ENCODE peak calls at places on chromosomes 2 and 18, in four cellular contexts. B is mesenchymal stem cell, T is H9, Q is IMR-90. U is an unnamed sample.

GRCh38 chr18:33517950-33518349 is 60.1 kb upstream of the ASXL3 start:
- DNase-seq in B (no peak), T (no peak), Q (no peak), U (no peak)

GRCh38 chr2:124027182-124027581 is 2.1 kb downstream of the CNTNAP5 start:
- DNase-seq in B (peak; percentile 53), T (peak; percentile 47), Q (peak; percentile 30), U (peak; percentile 62)

GRCh38 chr18:13710460-13710859 is 15.9 kb downstream of the FAM210A start:
- DNase-seq in B (peak; percentile 7), T (no peak), Q (peak; percentile 22), U (no peak)

GRCh38 chr2:222450021-222450420 is 25.7 kb downstream of the SGPP2 start:
- DNase-seq in B (no peak), T (no peak), Q (no peak), U (no peak)

GRCh38 chr18:36501100-36501499 is 203.6 kb downstream of the FHOD3 start:
- DNase-seq in B (no peak), T (no peak), Q (no peak), U (no peak)

GRCh38 chr2:65466551-65466950 is 34.2 kb upstream of the SPRED2 start:
- DNase-seq in B (no peak), T (no peak), Q (no peak), U (no peak)

GRCh38 chr2:205731521-205731965 is 49.2 kb downstream of the NRP2 start:
- DNase-seq in B (peak; percentile 96), T (no peak), Q (peak; percentile 98), U (no peak)

GRCh38 chr18:57910817-57911216 is 107.7 kb upstream of the ATP8B1 start:
- DNase-seq in B (no peak), T (peak; percentile 73), Q (no peak), U (no peak)

GRCh38 chr18:48640566-48641270 is 101.9 kb downstream of the CTIF start:
- DNase-seq in B (no peak), T (no peak), Q (peak; percentile 72), U (no peak)

GRCh38 chr2:78408795-78409118 is 616.7 kb upstream of the REG3G start:
- DNase-seq in B (no peak), T (no peak), Q (no peak), U (no peak)

GRCh38 chr2:146540271-146540932 is 1304.4 kb upstream of the ACVR2A start:
- DNase-seq in B (peak; percentile 9), T (peak; percentile 82), Q (no peak), U (peak; percentile 29)

GRCh38 chr2:191204443-191204842 is 40.8 kb upstream of the MYO1B start:
- DNase-seq in B (peak; percentile 33), T (no peak), Q (no peak), U (no peak)

GRCh38 chr18:5966514-5966913 is 71.2 kb upstream of the TMEM200C start:
- DNase-seq in B (no peak), T (no peak), Q (peak; percentile 27), U (no peak)

GRCh38 chr2:182715121-182715895 is 749 bp upstream of the DNAJC10 start:
- DNase-seq in B (peak; percentile 46), T (no peak), Q (peak; percentile 42), U (no peak)

GRCh38 chr18:8359076-8359475 is 250.2 kb upstream of the RAB12 start:
- DNase-seq in B (no peak), T (peak; percentile 47), Q (no peak), U (no peak)

GRCh38 chr2:5975406-5975805 is 283.2 kb downstream of the SOX11 start:
- DNase-seq in B (no peak), T (no peak), Q (no peak), U (no peak)

GRCh38 chr18:8705280-8705940 is at the start of gene MTCL1:
- DNase-seq in B (peak; percentile 64), T (peak; percentile 49), Q (no peak), U (no peak)

GRCh38 chr18:75110846-75111415 is 98.0 kb downstream of the PTGR3 start:
- DNase-seq in B (no peak), T (no peak), Q (no peak), U (no peak)

GRCh38 chr2:205858781-205859478 is 176.6 kb downstream of the NRP2 start:
- DNase-seq in B (no peak), T (no peak), Q (peak; percentile 11), U (no peak)

GRCh38 chr2:45343618-45344017 is 267.4 kb downstream of the SRBD1 start:
- DNase-seq in B (no peak), T (no peak), Q (peak; percentile 44), U (no peak)

GRCh38 chr2:128774320-128775063 is 455.8 kb upstream of the HS6ST1 start:
- DNase-seq in B (no peak), T (no peak), Q (no peak), U (no peak)

GRCh38 chr2:98027955-98028593 is 32.3 kb upstream of the TMEM131 start:
- DNase-seq in B (peak; percentile 9), T (no peak), Q (peak; percentile 68), U (peak; percentile 46)

GRCh38 chr2:33552758-33553461 is 46.2 kb downstream of the FAM98A start:
- DNase-seq in B (peak; percentile 88), T (no peak), Q (peak; percentile 52), U (no peak)

GRCh38 chr18:28584726-28585125 is 407.8 kb upstream of the CDH2 start:
- DNase-seq in B (peak; percentile 75), T (peak; percentile 51), Q (peak; percentile 65), U (peak; percentile 1)

GRCh38 chr2:174001107-174001506 is 35.9 kb upstream of the SP3 start:
- DNase-seq in B (no peak), T (no peak), Q (no peak), U (no peak)

GRCh38 chr2:60316381-60317028 is 236.9 kb downstream of the BCL11A start:
- DNase-seq in B (no peak), T (peak; percentile 22), Q (no peak), U (peak; percentile 38)

GRCh38 chr2:236496311-236496710 is 73.3 kb upstream of the ACKR3 start:
- DNase-seq in B (no peak), T (no peak), Q (no peak), U (no peak)

GRCh38 chr2:36408198-36408703 is 52.7 kb downstream of the CRIM1 start:
- DNase-seq in B (peak; percentile 87), T (peak; percentile 61), Q (peak; percentile 85), U (peak; percentile 39)

GRCh38 chr2:219570924-219571310 is 422 bp downstream of the OBSL1 start:
- DNase-seq in B (no peak), T (no peak), Q (peak; percentile 12), U (no peak)

GRCh38 chr2:219155054-219155644 is 5.5 kb downstream of the NHEJ1 start:
- DNase-seq in B (peak; percentile 74), T (no peak), Q (peak; percentile 73), U (peak; percentile 76)

GRCh38 chr2:57313678-57314077 is 732.9 kb upstream of the VRK2 start:
- DNase-seq in B (no peak), T (no peak), Q (no peak), U (no peak)

GRCh38 chr2:96241901-96242611 is 23.7 kb downstream of the TMEM127 start:
- DNase-seq in B (peak; percentile 74), T (no peak), Q (peak; percentile 86), U (no peak)

GRCh38 chr2:101036562-101036961 is 34.5 kb downstream of the RPL31 start:
- DNase-seq in B (peak; percentile 49), T (no peak), Q (peak; percentile 33), U (no peak)

GRCh38 chr2:12155308-12156061 is 409.1 kb downstream of the LPIN1 start:
- DNase-seq in B (peak; percentile 86), T (no peak), Q (peak; percentile 93), U (no peak)

GRCh38 chr2:196466581-196466980 is 172.9 kb upstream of the CCDC150 start:
- DNase-seq in B (no peak), T (no peak), Q (no peak), U (no peak)

GRCh38 chr2:41141146-41141791 is 689.4 kb upstream of the SLC8A1 start:
- DNase-seq in B (no peak), T (no peak), Q (no peak), U (no peak)

GRCh38 chr2:41145066-41145465 is 693.2 kb upstream of the SLC8A1 start:
- DNase-seq in B (no peak), T (no peak), Q (no peak), U (no peak)

GRCh38 chr2:41136966-41137494 is 685.1 kb upstream of the SLC8A1 start:
- DNase-seq in B (peak; percentile 16), T (no peak), Q (no peak), U (no peak)

GRCh38 chr2:41142463-41142862 is 690.6 kb upstream of the SLC8A1 start:
- DNase-seq in B (no peak), T (no peak), Q (no peak), U (no peak)
- H3K14ac ChIP-seq in B (no peak overlapping the region), T (no peak overlapping the region), Q (no peak overlapping the region), U (no peak overlapping the region)

GRCh38 chr2:178550352-178550751 is 70.1 kb downstream of the PLEKHA3 start:
- DNase-seq in B (no peak), T (no peak), Q (no peak), U (no peak)
- H3K23ac ChIP-seq in B (no peak overlapping the region), T (no peak overlapping the region), Q (no peak overlapping the region), U (no peak overlapping the region)

GRCh38 chr2:134119672-134120159 is 134.2 kb upstream of the MGAT5 start:
- DNase-seq in B (peak; percentile 94), T (peak; percentile 91), Q (peak; percentile 92), U (peak; percentile 85)

GRCh38 chr2:134117651-134118050 is 136.2 kb upstream of the MGAT5 start:
- DNase-seq in B (no peak), T (no peak), Q (no peak), U (no peak)

GRCh38 chr2:134120160-134120717 is 133.6 kb upstream of the MGAT5 start:
- DNase-seq in B (no peak), T (no peak), Q (no peak), U (peak; percentile 51)

GRCh38 chr2:134118279-134119116 is 135.4 kb upstream of the MGAT5 start:
- DNase-seq in B (peak; percentile 99), T (peak; percentile 76), Q (peak; percentile 98), U (peak; percentile 72)

DNA sequence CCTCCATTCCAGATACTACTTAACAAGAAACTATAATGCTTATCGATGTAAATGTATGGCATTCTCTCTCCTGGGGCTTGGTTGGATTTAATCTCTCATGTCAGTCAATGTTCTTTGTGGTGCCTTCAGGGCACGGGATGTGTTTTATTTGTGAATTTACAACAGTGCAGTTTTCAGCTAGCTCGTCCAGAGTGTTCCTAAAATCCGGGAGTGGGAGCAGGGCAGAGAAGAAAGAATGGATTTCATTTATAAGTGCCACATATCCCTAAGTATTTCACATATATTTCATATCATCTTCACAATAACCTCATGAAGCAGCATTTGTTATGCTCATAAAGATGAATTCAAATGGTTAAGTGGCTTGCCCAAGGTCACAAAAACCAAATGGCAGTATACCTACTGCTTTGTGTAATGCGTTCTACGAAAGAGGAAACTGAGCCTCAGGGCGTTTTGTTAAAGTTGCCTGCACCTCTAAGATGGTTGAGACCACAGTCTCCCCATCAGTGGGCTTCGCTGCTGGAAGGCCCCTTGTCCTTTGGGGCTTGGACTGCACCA is 134.7 kb upstream of the MGAT5 start:
- DNase-seq in B (no peak), T (no peak), Q (no peak), U (no peak)
- H3K27ac ChIP-seq in B (no peak overlapping the region), T (no peak overlapping the region), Q (peak overlapping the region; percentile 77), U (no peak overlapping the region)

DNA sequence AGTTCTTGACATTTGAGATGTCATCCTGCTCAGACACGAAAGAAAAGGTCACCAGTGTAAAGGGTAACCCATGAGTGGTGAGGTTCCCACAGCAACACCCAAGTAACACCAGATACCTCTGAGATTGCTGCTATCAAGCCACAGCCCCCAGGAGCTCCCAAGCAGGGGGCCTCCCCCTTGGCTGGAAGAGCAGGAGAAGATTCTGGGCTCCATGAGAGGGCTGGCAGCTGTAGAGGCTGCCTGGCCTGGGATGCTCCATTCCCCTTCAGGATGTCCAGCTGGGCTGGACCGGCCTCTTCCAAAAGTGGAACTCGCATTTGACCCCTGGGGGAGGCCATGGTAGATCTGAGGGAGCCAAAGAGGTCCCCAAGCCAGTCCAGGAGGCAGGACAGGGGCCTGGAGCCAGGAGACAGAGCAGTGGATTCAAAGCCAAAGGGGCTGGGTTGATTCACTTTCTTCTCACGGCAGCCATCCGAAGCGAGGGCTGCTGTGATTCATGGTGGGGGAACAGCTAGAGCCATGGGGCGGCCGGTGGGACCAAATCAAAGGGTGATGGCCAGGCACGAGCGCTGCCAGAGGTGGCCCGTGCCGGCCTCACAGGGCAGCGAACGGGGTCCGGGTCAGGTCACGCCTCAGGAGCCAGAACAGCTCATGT is 95.3 kb upstream of the ID2 start:
- DNase-seq in B (no peak), T (no peak), Q (no peak), U (no peak)
- H3K14ac ChIP-seq in B (no peak overlapping the region), T (no peak overlapping the region), Q (no peak overlapping the region), U (no peak overlapping the region)